ENCODE peak calls at places on chromosomes 1 and 21, in seven cellular contexts. One of them, this sample, is unnamed.

GRCh38 chr1:71047635-71048607 is at the start of gene PTGER3:
- DNase-seq in tibial nerve: no peak
- DNase-seq in T47D: peak
- DNase-seq in psoas muscle: peak
- DNase-seq in hippocampal formation: no peak
- DNase-seq in activated CD8-positive, alpha-beta memory T cell treated with anti-CD3 and anti-CD28 coated beads, Interleukin-2, amount 10 ng/mL, durations not matched to agents 7 days and 5 days: peak
- DNase-seq in NCI-H2081: peak
- DNase-seq in this sample: peak

GRCh38 chr1:154445040-154445472 is 39.9 kb downstream of the IL6R start:
- DNase-seq in hippocampal formation: no peak
- DNase-seq in NCI-H2081: no peak
- DNase-seq in tibial nerve: no peak
- DNase-seq in T47D: no peak
- DNase-seq in activated CD8-positive, alpha-beta memory T cell treated with anti-CD3 and anti-CD28 coated beads, Interleukin-2, amount 10 ng/mL, durations not matched to agents 7 days and 5 days: peak
- DNase-seq in psoas muscle: no peak
- DNase-seq in this sample: no peak

GRCh38 chr21:45108034-45108790 is 33.8 kb downstream of the ADARB1 start:
- DNase-seq in tibial nerve: no peak
- DNase-seq in psoas muscle: no peak
- DNase-seq in activated CD8-positive, alpha-beta memory T cell treated with anti-CD3 and anti-CD28 coated beads, Interleukin-2, amount 10 ng/mL, durations not matched to agents 7 days and 5 days: no peak
- DNase-seq in hippocampal formation: no peak
- DNase-seq in T47D: no peak
- DNase-seq in NCI-H2081: no peak
- DNase-seq in this sample: no peak

GRCh38 chr1:7405844-7406500 is 365.1 kb upstream of the VAMP3 start:
- DNase-seq in activated CD8-positive, alpha-beta memory T cell treated with anti-CD3 and anti-CD28 coated beads, Interleukin-2, amount 10 ng/mL, durations not matched to agents 7 days and 5 days: peak
- DNase-seq in T47D: no peak
- DNase-seq in NCI-H2081: no peak
- DNase-seq in hippocampal formation: no peak
- DNase-seq in psoas muscle: no peak
- DNase-seq in tibial nerve: no peak
- DNase-seq in this sample: no peak

GRCh38 chr1:1906185-1907097 is 8.6 kb upstream of the CALML6 start:
- DNase-seq in NCI-H2081: peak
- DNase-seq in activated CD8-positive, alpha-beta memory T cell treated with anti-CD3 and anti-CD28 coated beads, Interleukin-2, amount 10 ng/mL, durations not matched to agents 7 days and 5 days: peak
- DNase-seq in T47D: peak
- DNase-seq in tibial nerve: peak
- DNase-seq in psoas muscle: peak
- DNase-seq in hippocampal formation: peak
- DNase-seq in this sample: no peak

GRCh38 chr1:189619682-189620332 is 857.9 kb downstream of the BRINP3 start:
- DNase-seq in NCI-H2081: peak
- DNase-seq in hippocampal formation: no peak
- DNase-seq in tibial nerve: no peak
- DNase-seq in activated CD8-positive, alpha-beta memory T cell treated with anti-CD3 and anti-CD28 coated beads, Interleukin-2, amount 10 ng/mL, durations not matched to agents 7 days and 5 days: no peak
- DNase-seq in T47D: peak
- DNase-seq in psoas muscle: no peak
- DNase-seq in this sample: no peak

GRCh38 chr1:118004312-118004711 is 74.8 kb downstream of the WDR3 start:
- DNase-seq in T47D: no peak
- DNase-seq in hippocampal formation: no peak
- DNase-seq in NCI-H2081: no peak
- DNase-seq in activated CD8-positive, alpha-beta memory T cell treated with anti-CD3 and anti-CD28 coated beads, Interleukin-2, amount 10 ng/mL, durations not matched to agents 7 days and 5 days: no peak
- DNase-seq in psoas muscle: no peak
- DNase-seq in tibial nerve: no peak
- DNase-seq in this sample: no peak

GRCh38 chr1:205107327-205107726 is 14.5 kb downstream of the RBBP5 start:
- DNase-seq in T47D: no peak
- DNase-seq in psoas muscle: no peak
- DNase-seq in activated CD8-positive, alpha-beta memory T cell treated with anti-CD3 and anti-CD28 coated beads, Interleukin-2, amount 10 ng/mL, durations not matched to agents 7 days and 5 days: no peak
- DNase-seq in hippocampal formation: no peak
- DNase-seq in NCI-H2081: no peak
- DNase-seq in tibial nerve: no peak
- DNase-seq in this sample: no peak

GRCh38 chr1:25805863-25806225 is 5.9 kb downstream of the SELENON start:
- DNase-seq in hippocampal formation: peak
- DNase-seq in activated CD8-positive, alpha-beta memory T cell treated with anti-CD3 and anti-CD28 coated beads, Interleukin-2, amount 10 ng/mL, durations not matched to agents 7 days and 5 days: no peak
- DNase-seq in tibial nerve: no peak
- DNase-seq in psoas muscle: peak
- DNase-seq in NCI-H2081: no peak
- DNase-seq in T47D: no peak
- DNase-seq in this sample: no peak

GRCh38 chr1:227959325-227959860 is 11.7 kb upstream of the WNT9A start:
- DNase-seq in hippocampal formation: no peak
- DNase-seq in NCI-H2081: no peak
- DNase-seq in psoas muscle: peak
- DNase-seq in tibial nerve: no peak
- DNase-seq in T47D: no peak
- DNase-seq in activated CD8-positive, alpha-beta memory T cell treated with anti-CD3 and anti-CD28 coated beads, Interleukin-2, amount 10 ng/mL, durations not matched to agents 7 days and 5 days: peak
- DNase-seq in this sample: no peak

This sample was measured in NCI-H1092.